ENCODE peak calls at places on chromosomes 7 and 10, in six cellular contexts. B is tibial artery, U is WTC11, C is cardiac fibroblast, E is body of pancreas, G is heart right ventricle. P is an unnamed sample.

GRCh38 chr10:121732676-121733445 is 134.6 kb upstream of the FGFR2 start:
- DNase-seq in U (peak), G (no peak), C (no peak), E (no peak), B (no peak), P (no peak)

GRCh38 chr7:43390601-43391000 is 192.3 kb upstream of the STK17A start:
- DNase-seq in E (no peak), B (no peak), U (no peak), C (no peak), G (no peak), P (no peak)

GRCh38 chr7:115435178-115435577 is 513.3 kb downstream of the MDFIC start:
- DNase-seq in B (no peak), C (no peak), E (no peak), U (no peak), G (no peak), P (no peak)

GRCh38 chr7:44286182-44286617 is 39.2 kb downstream of the CAMK2B start:
- DNase-seq in U (peak), C (no peak), B (peak), G (no peak), E (peak), P (peak)

GRCh38 chr7:109387530-109387929 is 817.9 kb downstream of the DNAJB9 start:
- DNase-seq in C (no peak), U (no peak), B (no peak), G (no peak), E (peak), P (no peak)

GRCh38 chr7:155983176-155983815 is 171.0 kb upstream of the SHH start:
- DNase-seq in B (peak), U (no peak), C (no peak), G (no peak), E (no peak), P (peak)

GRCh38 chr10:124990671-124991625 is 49.0 kb downstream of the ZRANB1 start:
- DNase-seq in B (no peak), U (no peak), C (no peak), E (no peak), G (no peak), P (no peak)

GRCh38 chr7:45888993-45889366 is 692 bp downstream of the IGFBP1 start:
- DNase-seq in G (no peak), C (no peak), E (no peak), U (no peak), B (no peak), P (no peak)

GRCh38 chr10:17229717-17229966 is 1.6 kb downstream of the VIM start:
- DNase-seq in B (no peak), G (no peak), C (no peak), E (no peak), U (no peak), P (no peak)

GRCh38 chr10:119020627-119020946 is 8.9 kb upstream of the NANOS1 start:
- DNase-seq in U (no peak), B (peak), G (no peak), C (no peak), E (no peak), P (no peak)

GRCh38 chr7:27690649-27691048 is 28.0 kb upstream of the HIBADH start:
- DNase-seq in C (no peak), U (no peak), E (no peak), B (no peak), G (no peak), P (no peak)

GRCh38 chr7:17123020-17123419 is 175.4 kb upstream of the AHR start:
- DNase-seq in E (no peak), U (no peak), C (peak), G (no peak), B (no peak), P (peak)

GRCh38 chr7:41005381-41005901 is 697.4 kb downstream of the INHBA start:
- DNase-seq in G (peak), B (no peak), E (no peak), U (no peak), C (peak), P (no peak)

GRCh38 chr7:135650831-135651573 is 11.3 kb upstream of the STMP1 start:
- DNase-seq in C (peak), B (no peak), G (no peak), E (no peak), U (no peak), P (no peak)

GRCh38 chr7:93902777-93903423 is 3.5 kb upstream of the GNGT1 start:
- DNase-seq in C (peak), G (peak), E (no peak), U (no peak), B (no peak), P (no peak)

GRCh38 chr10:129712000-129712399 is 245.0 kb downstream of the MGMT start:
- DNase-seq in E (no peak), U (no peak), G (no peak), B (no peak), C (no peak), P (no peak)

GRCh38 chr7:98616381-98617050 is 569 bp upstream of the NPTX2 start:
- DNase-seq in E (peak), G (no peak), C (no peak), U (peak), B (no peak), P (no peak)
- TF ChIP-seq CTCF in E (peak), G (no peak), C (no peak), U (no peak), B (no peak), P (no peak)

GRCh38 chr10:81082621-81083376 is 545.1 kb downstream of the SH2D4B start:
- DNase-seq in G (no peak), C (no peak), E (no peak), U (no peak), B (no peak), P (no peak)

GRCh38 chr10:81081887-81082620 is 544.4 kb downstream of the SH2D4B start:
- DNase-seq in U (peak), G (no peak), E (no peak), B (no peak), C (no peak), P (no peak)
- TF ChIP-seq CTCF in U (no peak), G (no peak), E (no peak), B (no peak), C (no peak), P (no peak)

GRCh38 chr7:22854158-22855048 is 31.8 kb upstream of the TOMM7 start:
- DNase-seq in G (peak), B (peak), U (peak), E (peak), C (peak), P (peak)
- TF ChIP-seq CTCF in G (peak), B (no peak), U (no peak), E (peak), C (no peak), P (peak)

GRCh38 chr7:2649991-2650390 is 18.2 kb downstream of the TTYH3 start:
- DNase-seq in U (no peak), C (no peak), E (no peak), G (no peak), B (no peak), P (no peak)
- TF ChIP-seq CTCF in U (no peak), C (no peak), E (no peak), G (no peak), B (no peak), P (no peak)

GRCh38 chr7:56092789-56093531 is at the start of gene PHKG1:
- DNase-seq in G (peak), U (peak), E (peak), B (peak), C (peak), P (no peak)
- TF ChIP-seq CTCF in G (peak), U (no peak), E (peak), B (peak), C (peak), P (no peak)

GRCh38 chr7:23811540-23811939 is 101.5 kb downstream of the STK31 start:
- DNase-seq in E (no peak), U (no peak), C (no peak), G (no peak), B (no peak), P (no peak)
- TF ChIP-seq CTCF in E (no peak), U (peak), C (peak), G (peak), B (no peak), P (peak)

GRCh38 chr7:24595671-24596418 is 22.6 kb downstream of the PALS2 start:
- DNase-seq in G (no peak), U (no peak), E (no peak), C (no peak), B (no peak), P (no peak)

GRCh38 chr7:24587853-24588252 is 14.6 kb downstream of the PALS2 start:
- DNase-seq in G (no peak), B (no peak), E (no peak), C (no peak), U (peak), P (no peak)

GRCh38 chr7:24597014-24597413 is 23.8 kb downstream of the PALS2 start:
- DNase-seq in B (no peak), G (no peak), U (no peak), C (no peak), E (no peak), P (no peak)

DNA sequence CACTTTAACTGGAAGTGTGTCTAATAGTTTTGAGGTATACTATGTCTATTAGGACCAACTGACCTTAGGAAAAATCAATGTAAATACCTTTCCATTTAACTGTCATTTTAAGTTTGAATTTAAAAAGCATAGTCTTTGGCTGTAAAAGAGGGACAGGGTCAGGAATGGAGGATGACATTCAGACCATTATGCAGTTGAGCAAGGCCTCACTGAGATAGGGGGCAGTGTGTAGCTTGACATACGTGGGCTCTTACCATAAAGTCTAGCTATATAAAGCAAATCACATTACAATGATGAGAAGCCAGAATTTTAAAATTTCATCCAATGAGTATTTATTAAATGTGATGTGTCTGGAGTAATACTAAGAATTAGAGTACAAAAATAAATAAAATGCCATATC is 17.9 kb downstream of the PALS2 start:
- DNase-seq in U (no peak), G (no peak), B (no peak), C (no peak), E (no peak), P (no peak)
- TF ChIP-seq CTCF in U (no peak), G (no peak), B (no peak), C (no peak), E (no peak), P (no peak)

GRCh38 chr7:106061301-106061979 is 50.7 kb downstream of the SYPL1 start:
- DNase-seq in B (no peak), G (no peak), E (no peak), U (no peak), C (no peak), P (no peak)
- TF ChIP-seq CTCF in B (no peak), G (no peak), E (no peak), U (no peak), C (no peak), P (no peak)

GRCh38 chr10:116764979-116765378 is 22.6 kb upstream of the HSPA12A start:
- DNase-seq in U (no peak), B (no peak), C (no peak), E (no peak), G (no peak), P (no peak)

GRCh38 chr10:116767235-116767634 is 24.9 kb upstream of the HSPA12A start:
- DNase-seq in C (peak), B (no peak), G (no peak), E (no peak), U (no peak), P (no peak)

GRCh38 chr10:116763440-116763839 is 21.1 kb upstream of the HSPA12A start:
- DNase-seq in B (no peak), E (no peak), U (no peak), C (no peak), G (no peak), P (no peak)

GRCh38 chr10:116766241-116767198 is 24.2 kb upstream of the HSPA12A start:
- DNase-seq in U (no peak), G (no peak), B (no peak), E (no peak), C (no peak), P (no peak)

DNA sequence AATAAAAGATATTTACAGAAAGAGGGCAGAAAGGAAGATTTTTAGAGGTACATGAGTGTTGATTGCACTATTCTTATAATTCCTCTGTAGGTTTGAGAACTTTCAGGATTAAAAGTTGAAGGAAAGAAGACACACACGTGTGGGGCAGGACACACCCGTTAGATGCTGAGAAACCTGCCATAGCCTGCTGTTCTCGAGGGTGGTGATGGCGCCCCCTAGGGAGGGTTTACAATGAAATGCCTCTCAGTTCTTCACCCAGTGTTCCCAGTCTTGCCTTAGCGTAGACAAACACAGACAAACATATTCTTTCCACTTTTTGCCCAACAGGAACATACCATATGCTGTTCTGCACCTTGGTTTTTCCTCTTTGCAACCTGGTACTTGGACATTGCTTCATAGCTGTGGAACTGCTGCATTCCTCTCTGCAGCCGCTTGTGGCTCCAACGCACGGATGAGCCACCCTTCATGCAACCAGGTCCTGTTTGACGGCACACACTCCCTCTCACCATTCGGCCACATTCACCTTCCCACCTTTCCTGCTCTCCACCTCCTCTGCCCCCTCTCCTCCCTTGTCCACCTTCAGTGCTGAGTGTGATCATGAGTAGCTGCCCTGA is 23.3 kb upstream of the HSPA12A start:
- DNase-seq in G (no peak), U (peak), E (peak), C (no peak), B (peak), P (no peak)
- TF ChIP-seq CTCF in G (peak), U (peak), E (peak), C (no peak), B (peak), P (peak)

P was measured in CD14-positive monocyte.